ENCODE peak calls at places on chromosomes 7 and 10, in ten cellular contexts. One of them, this sample, is unnamed.
A peak's percentile ranks its signal among the peaks of the same experiment; 100 is the strongest.

GRCh38 chr10:117186832-117187615 is 10.3 kb upstream of the KCNK18 start:
- DNase-seq in activated T-cell treated with anti-CD3 and anti-CD28 coated beads for 1 hour: no peak
- DNase-seq in OCI-LY7: peak; percentile 53
- DNase-seq in H1: no peak
- DNase-seq in DMS153: no peak
- DNase-seq in IMR-90: peak; percentile 7
- DNase-seq in HTR-8/SVneo: no peak
- DNase-seq in activated naive CD4-positive, alpha-beta T cell treated with Interleukin-2 at 50 U/mL for 16 hours: no peak
- DNase-seq in SHP77: no peak
- DNase-seq in NCI-H187: no peak
- DNase-seq in this sample: no peak

GRCh38 chr7:76998263-76998666 is 33.9 kb downstream of the SPDYE17 start:
- DNase-seq in SHP77: no peak
- DNase-seq in activated T-cell treated with anti-CD3 and anti-CD28 coated beads for 1 hour: no peak
- DNase-seq in DMS153: no peak
- DNase-seq in HTR-8/SVneo: no peak
- DNase-seq in activated naive CD4-positive, alpha-beta T cell treated with Interleukin-2 at 50 U/mL for 16 hours: no peak
- DNase-seq in H1: no peak
- DNase-seq in OCI-LY7: no peak
- DNase-seq in NCI-H187: no peak
- DNase-seq in IMR-90: no peak
- DNase-seq in this sample: no peak

GRCh38 chr7:10022480-10022879 is 951.2 kb upstream of the PHF14 start:
- DNase-seq in activated naive CD4-positive, alpha-beta T cell treated with Interleukin-2 at 50 U/mL for 16 hours: no peak
- DNase-seq in activated T-cell treated with anti-CD3 and anti-CD28 coated beads for 1 hour: no peak
- DNase-seq in DMS153: no peak
- DNase-seq in OCI-LY7: no peak
- DNase-seq in NCI-H187: no peak
- DNase-seq in HTR-8/SVneo: no peak
- DNase-seq in IMR-90: no peak
- DNase-seq in H1: no peak
- DNase-seq in SHP77: no peak
- DNase-seq in this sample: no peak

GRCh38 chr7:132655071-132655761 is 78.9 kb upstream of the PLXNA4 start:
- DNase-seq in SHP77: no peak
- DNase-seq in H1: no peak
- DNase-seq in activated naive CD4-positive, alpha-beta T cell treated with Interleukin-2 at 50 U/mL for 16 hours: peak; percentile 29
- DNase-seq in activated T-cell treated with anti-CD3 and anti-CD28 coated beads for 1 hour: peak; percentile 9
- DNase-seq in DMS153: no peak
- DNase-seq in OCI-LY7: no peak
- DNase-seq in IMR-90: no peak
- DNase-seq in NCI-H187: no peak
- DNase-seq in HTR-8/SVneo: peak; percentile 4
- DNase-seq in this sample: peak; percentile 87

GRCh38 chr10:132972986-132973902 is 30.9 kb upstream of the CFAP46 start:
- DNase-seq in OCI-LY7: no peak
- DNase-seq in activated naive CD4-positive, alpha-beta T cell treated with Interleukin-2 at 50 U/mL for 16 hours: no peak
- DNase-seq in activated T-cell treated with anti-CD3 and anti-CD28 coated beads for 1 hour: no peak
- DNase-seq in SHP77: no peak
- DNase-seq in H1: no peak
- DNase-seq in IMR-90: no peak
- DNase-seq in HTR-8/SVneo: no peak
- DNase-seq in NCI-H187: no peak
- DNase-seq in DMS153: no peak
- DNase-seq in this sample: no peak

GRCh38 chr7:13979671-13980438 is 9.6 kb downstream of the ETV1 start:
- DNase-seq in HTR-8/SVneo: no peak
- DNase-seq in activated naive CD4-positive, alpha-beta T cell treated with Interleukin-2 at 50 U/mL for 16 hours: no peak
- DNase-seq in activated T-cell treated with anti-CD3 and anti-CD28 coated beads for 1 hour: no peak
- DNase-seq in H1: no peak
- DNase-seq in IMR-90: peak; percentile 85
- DNase-seq in OCI-LY7: no peak
- DNase-seq in SHP77: no peak
- DNase-seq in NCI-H187: no peak
- DNase-seq in DMS153: no peak
- DNase-seq in this sample: no peak

GRCh38 chr7:69800495-69800894 is 202.2 kb downstream of the AUTS2 start:
- DNase-seq in activated naive CD4-positive, alpha-beta T cell treated with Interleukin-2 at 50 U/mL for 16 hours: no peak
- DNase-seq in SHP77: no peak
- DNase-seq in IMR-90: no peak
- DNase-seq in OCI-LY7: no peak
- DNase-seq in HTR-8/SVneo: peak; percentile 44
- DNase-seq in NCI-H187: no peak
- DNase-seq in activated T-cell treated with anti-CD3 and anti-CD28 coated beads for 1 hour: no peak
- DNase-seq in DMS153: peak; percentile 6
- DNase-seq in H1: peak; percentile 17
- DNase-seq in this sample: no peak

GRCh38 chr10:97550336-97551149 is 22.0 kb upstream of the ANKRD2 start:
- DNase-seq in HTR-8/SVneo: no peak
- DNase-seq in SHP77: no peak
- DNase-seq in OCI-LY7: no peak
- DNase-seq in NCI-H187: no peak
- DNase-seq in H1: no peak
- DNase-seq in DMS153: no peak
- DNase-seq in activated naive CD4-positive, alpha-beta T cell treated with Interleukin-2 at 50 U/mL for 16 hours: no peak
- DNase-seq in IMR-90: no peak
- DNase-seq in activated T-cell treated with anti-CD3 and anti-CD28 coated beads for 1 hour: no peak
- DNase-seq in this sample: no peak

GRCh38 chr10:124676416-124677062 is 67.6 kb downstream of the FAM53B start:
- DNase-seq in NCI-H187: no peak
- DNase-seq in SHP77: no peak
- DNase-seq in activated T-cell treated with anti-CD3 and anti-CD28 coated beads for 1 hour: no peak
- DNase-seq in activated naive CD4-positive, alpha-beta T cell treated with Interleukin-2 at 50 U/mL for 16 hours: no peak
- DNase-seq in OCI-LY7: no peak
- DNase-seq in DMS153: no peak
- DNase-seq in H1: no peak
- DNase-seq in HTR-8/SVneo: no peak
- DNase-seq in IMR-90: no peak
- DNase-seq in this sample: no peak

GRCh38 chr7:149369497-149369896 is 91.4 kb downstream of the ZNF777 start:
- DNase-seq in HTR-8/SVneo: no peak
- DNase-seq in SHP77: no peak
- DNase-seq in IMR-90: no peak
- DNase-seq in activated T-cell treated with anti-CD3 and anti-CD28 coated beads for 1 hour: no peak
- DNase-seq in NCI-H187: no peak
- DNase-seq in H1: no peak
- DNase-seq in DMS153: no peak
- DNase-seq in OCI-LY7: no peak
- DNase-seq in activated naive CD4-positive, alpha-beta T cell treated with Interleukin-2 at 50 U/mL for 16 hours: no peak
- DNase-seq in this sample: no peak

GRCh38 chr10:12723240-12723639 is 278.3 kb downstream of the CCDC3 start:
- DNase-seq in SHP77: no peak
- DNase-seq in IMR-90: no peak
- DNase-seq in H1: no peak
- DNase-seq in HTR-8/SVneo: no peak
- DNase-seq in OCI-LY7: no peak
- DNase-seq in activated naive CD4-positive, alpha-beta T cell treated with Interleukin-2 at 50 U/mL for 16 hours: no peak
- DNase-seq in activated T-cell treated with anti-CD3 and anti-CD28 coated beads for 1 hour: no peak
- DNase-seq in NCI-H187: no peak
- DNase-seq in DMS153: no peak
- DNase-seq in this sample: no peak

GRCh38 chr10:127971101-127971946 is 64.4 kb downstream of the PTPRE start:
- DNase-seq in IMR-90: no peak
- DNase-seq in OCI-LY7: no peak
- DNase-seq in activated naive CD4-positive, alpha-beta T cell treated with Interleukin-2 at 50 U/mL for 16 hours: no peak
- DNase-seq in SHP77: no peak
- DNase-seq in NCI-H187: no peak
- DNase-seq in activated T-cell treated with anti-CD3 and anti-CD28 coated beads for 1 hour: no peak
- DNase-seq in H1: no peak
- DNase-seq in DMS153: no peak
- DNase-seq in HTR-8/SVneo: no peak
- DNase-seq in this sample: no peak

GRCh38 chr7:468681-469590 is 50.7 kb downstream of the PDGFA start:
- DNase-seq in HTR-8/SVneo: no peak
- DNase-seq in activated T-cell treated with anti-CD3 and anti-CD28 coated beads for 1 hour: no peak
- DNase-seq in DMS153: no peak
- DNase-seq in IMR-90: peak; percentile 68
- DNase-seq in OCI-LY7: no peak
- DNase-seq in activated naive CD4-positive, alpha-beta T cell treated with Interleukin-2 at 50 U/mL for 16 hours: no peak
- DNase-seq in NCI-H187: no peak
- DNase-seq in SHP77: no peak
- DNase-seq in H1: no peak
- DNase-seq in this sample: no peak

GRCh38 chr7:4136501-4137110 is 545.5 kb upstream of the FOXK1 start:
- DNase-seq in HTR-8/SVneo: no peak
- DNase-seq in DMS153: no peak
- DNase-seq in IMR-90: no peak
- DNase-seq in H1: no peak
- DNase-seq in activated T-cell treated with anti-CD3 and anti-CD28 coated beads for 1 hour: no peak
- DNase-seq in activated naive CD4-positive, alpha-beta T cell treated with Interleukin-2 at 50 U/mL for 16 hours: no peak
- DNase-seq in NCI-H187: no peak
- DNase-seq in OCI-LY7: no peak
- DNase-seq in SHP77: no peak
- DNase-seq in this sample: no peak

GRCh38 chr10:24176658-24177057 is 32.3 kb upstream of the KIAA1217 start:
- DNase-seq in SHP77: no peak
- DNase-seq in HTR-8/SVneo: no peak
- DNase-seq in DMS153: no peak
- DNase-seq in activated T-cell treated with anti-CD3 and anti-CD28 coated beads for 1 hour: no peak
- DNase-seq in H1: no peak
- DNase-seq in OCI-LY7: no peak
- DNase-seq in activated naive CD4-positive, alpha-beta T cell treated with Interleukin-2 at 50 U/mL for 16 hours: no peak
- DNase-seq in IMR-90: no peak
- DNase-seq in NCI-H187: no peak
- DNase-seq in this sample: no peak

GRCh38 chr7:110557-111232 is 81.7 kb upstream of the FAM20C start:
- DNase-seq in OCI-LY7: no peak
- DNase-seq in activated T-cell treated with anti-CD3 and anti-CD28 coated beads for 1 hour: no peak
- DNase-seq in activated naive CD4-positive, alpha-beta T cell treated with Interleukin-2 at 50 U/mL for 16 hours: no peak
- DNase-seq in HTR-8/SVneo: no peak
- DNase-seq in IMR-90: no peak
- DNase-seq in SHP77: no peak
- DNase-seq in DMS153: no peak
- DNase-seq in NCI-H187: no peak
- DNase-seq in H1: no peak
- DNase-seq in this sample: no peak

GRCh38 chr10:123858039-123858740 is 33.4 kb downstream of the CPXM2 start:
- DNase-seq in HTR-8/SVneo: no peak
- DNase-seq in DMS153: peak; percentile 40
- DNase-seq in OCI-LY7: no peak
- DNase-seq in H1: no peak
- DNase-seq in activated T-cell treated with anti-CD3 and anti-CD28 coated beads for 1 hour: no peak
- DNase-seq in SHP77: no peak
- DNase-seq in activated naive CD4-positive, alpha-beta T cell treated with Interleukin-2 at 50 U/mL for 16 hours: no peak
- DNase-seq in IMR-90: no peak
- DNase-seq in NCI-H187: no peak
- DNase-seq in this sample: no peak

GRCh38 chr7:46139079-46139478 is 218.0 kb upstream of the IGFBP3 start:
- DNase-seq in activated T-cell treated with anti-CD3 and anti-CD28 coated beads for 1 hour: no peak
- DNase-seq in OCI-LY7: no peak
- DNase-seq in HTR-8/SVneo: peak; percentile 80
- DNase-seq in H1: no peak
- DNase-seq in activated naive CD4-positive, alpha-beta T cell treated with Interleukin-2 at 50 U/mL for 16 hours: no peak
- DNase-seq in SHP77: no peak
- DNase-seq in IMR-90: peak; percentile 90
- DNase-seq in DMS153: no peak
- DNase-seq in NCI-H187: no peak
- DNase-seq in this sample: no peak

GRCh38 chr10:132185601-132186487 is 904 bp upstream of the DPYSL4 start:
- DNase-seq in DMS153: peak; percentile 36
- DNase-seq in HTR-8/SVneo: no peak
- DNase-seq in IMR-90: peak; percentile 12
- DNase-seq in OCI-LY7: no peak
- DNase-seq in activated naive CD4-positive, alpha-beta T cell treated with Interleukin-2 at 50 U/mL for 16 hours: peak; percentile 46
- DNase-seq in NCI-H187: no peak
- DNase-seq in H1: no peak
- DNase-seq in SHP77: no peak
- DNase-seq in activated T-cell treated with anti-CD3 and anti-CD28 coated beads for 1 hour: peak; percentile 48
- DNase-seq in this sample: no peak